ENCODE peak calls at places on chromosomes 1 and 21, in ten cellular contexts. H is astrocyte of the spinal cord, U is K562, I is body of pancreas, A is mucosa of descending colon, M is choroid plexus epithelial cell, B is PC-9, J is brain microvascular endothelial cell, Q is glutamatergic neuron, P is neural crest cell. E is an unnamed sample.

GRCh38 chr1:202029171-202029665 is 18.8 kb downstream of the ELF3 start:
- DNase-seq in H (peak), U (no peak), I (no peak), A (no peak), M (peak), B (peak), J (peak), Q (no peak), P (no peak), E (no peak)

GRCh38 chr1:147722114-147722513 is 38.3 kb downstream of the GJA5 start:
- DNase-seq in H (no peak), U (peak), I (no peak), A (no peak), M (no peak), B (no peak), J (no peak), Q (no peak), P (no peak), E (no peak)

GRCh38 chr1:208450958-208451357 is 206.8 kb upstream of the PLXNA2 start:
- DNase-seq in H (no peak), U (no peak), I (no peak), A (no peak), M (no peak), B (no peak), J (no peak), Q (no peak), P (no peak), E (no peak)

GRCh38 chr1:177928194-177928593 is 41.7 kb downstream of the SEC16B start:
- DNase-seq in H (peak), U (no peak), I (no peak), A (no peak), M (peak), B (no peak), J (peak), Q (no peak), P (no peak), E (no peak)

GRCh38 chr1:29569971-29570634 is 333.8 kb downstream of the PTPRU start:
- DNase-seq in H (peak), U (no peak), I (no peak), A (no peak), M (peak), B (peak), J (peak), Q (no peak), P (no peak), E (no peak)

GRCh38 chr1:208243522-208243850 is 698 bp downstream of the PLXNA2 start:
- DNase-seq in H (peak), U (peak), I (no peak), A (peak), M (no peak), B (no peak), J (no peak), Q (no peak), P (no peak), E (peak)

GRCh38 chr1:174999926-175000696 is at the start of gene CACYBP:
- DNase-seq in H (peak), U (no peak), I (no peak), A (peak), M (peak), B (no peak), J (peak), Q (peak), P (no peak), E (peak)

GRCh38 chr1:59318271-59318865 is 21.5 kb downstream of the FGGY start:
- DNase-seq in H (peak), U (no peak), I (no peak), A (no peak), M (no peak), B (no peak), J (no peak), Q (no peak), P (no peak), E (no peak)

GRCh38 chr1:36248250-36248894 is 24.1 kb downstream of the THRAP3 start:
- DNase-seq in H (peak), U (no peak), I (peak), A (peak), M (peak), B (peak), J (peak), Q (no peak), P (no peak), E (no peak)

GRCh38 chr1:158177705-158178450 is 2.8 kb upstream of the CD1D start:
- DNase-seq in H (peak), U (peak), I (peak), A (peak), M (peak), B (no peak), J (peak), Q (peak), P (peak), E (peak)

GRCh38 chr1:89810880-89811279 is 10.0 kb upstream of the LRRC8D start:
- DNase-seq in H (no peak), U (no peak), I (no peak), A (no peak), M (no peak), B (peak), J (no peak), Q (no peak), P (no peak), E (no peak)

GRCh38 chr21:34744801-34745200 is 76.0 kb downstream of the CLIC6 start:
- DNase-seq in H (no peak), U (no peak), I (peak), A (no peak), M (no peak), B (no peak), J (no peak), Q (no peak), P (no peak), E (no peak)

GRCh38 chr1:21623411-21623961 is 45.7 kb downstream of the RAP1GAP start:
- DNase-seq in H (no peak), U (no peak), I (peak), A (peak), M (no peak), B (no peak), J (no peak), Q (no peak), P (no peak), E (no peak)

GRCh38 chr1:206738370-206739366 is 31.9 kb upstream of the IL19 start:
- DNase-seq in H (no peak), U (no peak), I (no peak), A (no peak), M (peak), B (peak), J (no peak), Q (no peak), P (no peak), E (no peak)

GRCh38 chr1:232969791-232970190 is 19.4 kb downstream of the NTPCR start:
- DNase-seq in H (no peak), U (no peak), I (no peak), A (no peak), M (no peak), B (no peak), J (no peak), Q (no peak), P (no peak), E (no peak)

GRCh38 chr1:158686430-158687009 is at the start of gene SPTA1:
- DNase-seq in H (no peak), U (peak), I (no peak), A (no peak), M (no peak), B (no peak), J (no peak), Q (no peak), P (no peak), E (no peak)

GRCh38 chr1:25896266-25896665 is 10.0 kb downstream of the STMN1 start:
- DNase-seq in H (peak), U (no peak), I (no peak), A (no peak), M (peak), B (no peak), J (peak), Q (no peak), P (no peak), E (no peak)

GRCh38 chr1:18951416-18951815 is 5.1 kb downstream of the IFFO2 start:
- DNase-seq in H (no peak), U (no peak), I (no peak), A (no peak), M (no peak), B (no peak), J (no peak), Q (no peak), P (no peak), E (peak)

GRCh38 chr1:84300991-84301758 is at the start of gene SAMD13:
- DNase-seq in H (peak), U (no peak), I (peak), A (peak), M (peak), B (no peak), J (peak), Q (no peak), P (no peak), E (no peak)

GRCh38 chr1:222339371-222339947 is 208.4 kb downstream of the HHIPL2 start:
- DNase-seq in H (no peak), U (no peak), I (no peak), A (no peak), M (no peak), B (no peak), J (no peak), Q (no peak), P (no peak), E (no peak)

GRCh38 chr21:45589686-45590245 is 47.5 kb upstream of the SLC19A1 start:
- DNase-seq in H (no peak), U (no peak), I (no peak), A (no peak), M (no peak), B (no peak), J (no peak), Q (no peak), P (no peak), E (no peak)

GRCh38 chr1:203520315-203520714 is 26.4 kb downstream of the OPTC start:
- DNase-seq in H (peak), U (no peak), I (no peak), A (no peak), M (no peak), B (peak), J (peak), Q (no peak), P (no peak), E (no peak)

GRCh38 chr1:22018583-22019559 is 17.4 kb downstream of the CELA3A start:
- DNase-seq in H (peak), U (no peak), I (no peak), A (no peak), M (peak), B (peak), J (peak), Q (peak), P (no peak), E (peak)

GRCh38 chr1:6694126-6694713 is 7.4 kb downstream of the DNAJC11 start:
- DNase-seq in H (no peak), U (no peak), I (no peak), A (no peak), M (no peak), B (no peak), J (no peak), Q (no peak), P (no peak), E (no peak)

GRCh38 chr1:9473032-9473792 is 66.1 kb upstream of the SLC25A33 start:
- DNase-seq in H (peak), U (peak), I (no peak), A (peak), M (peak), B (peak), J (peak), Q (no peak), P (peak), E (no peak)

GRCh38 chr1:86435327-86435726 is 11.4 kb downstream of the CLCA2 start:
- DNase-seq in H (no peak), U (no peak), I (no peak), A (no peak), M (no peak), B (no peak), J (no peak), Q (no peak), P (no peak), E (no peak)

GRCh38 chr1:11458811-11459275 is 20.1 kb upstream of the DISP3 start:
- DNase-seq in H (no peak), U (no peak), I (no peak), A (no peak), M (no peak), B (no peak), J (no peak), Q (no peak), P (no peak), E (no peak)

GRCh38 chr1:195717651-195718050 is 890.6 kb downstream of the KCNT2 start:
- DNase-seq in H (peak), U (no peak), I (no peak), A (no peak), M (peak), B (no peak), J (no peak), Q (no peak), P (no peak), E (no peak)

GRCh38 chr1:64173300-64173940 is 30.0 kb upstream of the UBE2U start:
- DNase-seq in H (no peak), U (no peak), I (peak), A (no peak), M (no peak), B (peak), J (no peak), Q (no peak), P (no peak), E (no peak)

GRCh38 chr1:213423585-213423984 is 372.5 kb downstream of the RPS6KC1 start:
- DNase-seq in H (no peak), U (no peak), I (no peak), A (no peak), M (no peak), B (no peak), J (no peak), Q (no peak), P (no peak), E (no peak)

GRCh38 chr1:101044259-101044658 is 18.7 kb upstream of the DPH5 start:
- DNase-seq in H (no peak), U (no peak), I (no peak), A (no peak), M (no peak), B (no peak), J (no peak), Q (no peak), P (no peak), E (no peak)

GRCh38 chr21:28805885-28806284 is 186.8 kb downstream of the LTN1 start:
- DNase-seq in H (peak), U (no peak), I (no peak), A (no peak), M (peak), B (no peak), J (peak), Q (no peak), P (no peak), E (no peak)

GRCh38 chr1:19980298-19980697 is 880 bp upstream of the PLA2G2A start:
- DNase-seq in H (no peak), U (no peak), I (no peak), A (no peak), M (no peak), B (no peak), J (no peak), Q (no peak), P (no peak), E (no peak)

GRCh38 chr1:202351725-202352124 is 3.2 kb downstream of the PPP1R12B start:
- DNase-seq in H (no peak), U (no peak), I (no peak), A (no peak), M (peak), B (peak), J (peak), Q (no peak), P (no peak), E (no peak)

GRCh38 chr1:16014509-16015482 is 3.0 kb downstream of the HSPB7 start:
- DNase-seq in H (no peak), U (peak), I (peak), A (no peak), M (peak), B (no peak), J (no peak), Q (no peak), P (no peak), E (no peak)

GRCh38 chr1:198258491-198258890 is 101.7 kb downstream of the NEK7 start:
- DNase-seq in H (peak), U (no peak), I (no peak), A (no peak), M (peak), B (no peak), J (no peak), Q (no peak), P (no peak), E (no peak)

GRCh38 chr1:85611856-85612255 is 31.3 kb downstream of the CCN1 start:
- DNase-seq in H (peak), U (no peak), I (peak), A (peak), M (peak), B (peak), J (peak), Q (no peak), P (no peak), E (no peak)

GRCh38 chr1:91502138-91502881 is 1.7 kb downstream of the CDC7 start:
- DNase-seq in H (no peak), U (no peak), I (no peak), A (no peak), M (no peak), B (no peak), J (no peak), Q (no peak), P (no peak), E (no peak)

GRCh38 chr1:91503332-91503900 is 2.8 kb downstream of the CDC7 start:
- DNase-seq in H (no peak), U (no peak), I (no peak), A (no peak), M (no peak), B (no peak), J (no peak), Q (no peak), P (no peak), E (no peak)

GRCh38 chr1:91501527-91501859 is 842 bp downstream of the CDC7 start:
- DNase-seq in H (peak), U (no peak), I (no peak), A (no peak), M (peak), B (peak), J (peak), Q (peak), P (no peak), E (no peak)

GRCh38 chr1:91503975-91504530 is 3.4 kb downstream of the CDC7 start:
- DNase-seq in H (no peak), U (no peak), I (no peak), A (no peak), M (no peak), B (no peak), J (no peak), Q (no peak), P (no peak), E (no peak)

GRCh38 chr1:91502882-91503184 is 2.2 kb downstream of the CDC7 start:
- DNase-seq in H (peak), U (peak), I (no peak), A (no peak), M (peak), B (no peak), J (peak), Q (no peak), P (no peak), E (no peak)
- TF ChIP-seq CTCF in H (peak), U (peak), I (no peak), A (no peak), M (peak), B (no peak), J (peak), Q (no peak), P (peak), E (no peak)

GRCh38 chr1:181134543-181135461 is 46.3 kb downstream of the IER5 start:
- DNase-seq in H (peak), U (no peak), I (peak), A (peak), M (peak), B (peak), J (peak), Q (no peak), P (no peak), E (peak)

GRCh38 chr1:181136738-181137122 is 48.2 kb downstream of the IER5 start:
- DNase-seq in H (no peak), U (no peak), I (no peak), A (no peak), M (no peak), B (no peak), J (no peak), Q (no peak), P (no peak), E (no peak)

GRCh38 chr1:181135815-181136737 is 47.6 kb downstream of the IER5 start:
- DNase-seq in H (peak), U (no peak), I (no peak), A (no peak), M (peak), B (peak), J (peak), Q (no peak), P (no peak), E (no peak)

GRCh38 chr1:181133969-181134418 is 45.5 kb downstream of the IER5 start:
- DNase-seq in H (no peak), U (no peak), I (no peak), A (no peak), M (no peak), B (no peak), J (no peak), Q (no peak), P (no peak), E (no peak)

DNA sequence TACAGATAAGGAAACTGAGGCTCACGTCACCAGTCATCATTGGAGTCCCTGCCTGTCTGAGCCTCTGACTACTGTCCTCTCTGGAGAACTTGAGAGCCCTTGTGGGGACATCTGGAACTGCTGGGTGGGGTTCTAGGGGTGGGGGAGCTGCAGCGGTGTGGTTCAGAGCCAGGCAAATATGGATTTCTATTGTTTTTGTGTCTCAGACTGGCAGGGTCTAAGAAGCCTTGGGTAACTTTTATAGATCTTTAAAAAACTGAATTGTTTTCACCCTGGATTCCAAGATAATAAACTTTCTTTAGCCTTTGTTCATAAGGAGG is 46.9 kb downstream of the IER5 start:
- DNase-seq in H (no peak), U (peak), I (no peak), A (peak), M (peak), B (no peak), J (peak), Q (no peak), P (no peak), E (no peak)
- TF ChIP-seq CTCF in H (peak), U (peak), I (no peak), A (no peak), M (peak), B (peak), J (peak), Q (no peak), P (peak), E (no peak)

DNA sequence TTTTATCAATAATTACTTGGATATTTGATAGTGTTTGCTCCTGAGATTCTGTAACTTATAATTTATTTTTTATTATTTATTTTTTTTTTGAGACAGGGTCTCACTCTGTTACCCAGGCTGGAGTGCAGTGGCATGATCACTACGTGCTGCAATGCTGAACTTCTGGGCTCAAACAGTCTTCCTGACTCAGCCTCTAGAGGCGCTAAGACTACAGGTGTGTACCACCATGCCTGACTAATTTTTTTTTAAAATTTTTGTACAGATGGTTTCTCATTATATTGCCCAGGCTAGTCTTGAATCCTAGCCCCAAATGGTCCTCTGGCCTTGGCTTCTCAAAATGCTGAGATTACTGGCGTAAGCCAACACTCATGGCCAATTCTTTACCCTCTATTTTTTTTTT is 845.5 kb upstream of the ADGRL4 start:
- DNase-seq in H (no peak), U (no peak), I (no peak), A (no peak), M (no peak), B (no peak), J (no peak), Q (no peak), P (no peak), E (no peak)
- TF ChIP-seq CTCF in H (peak), U (no peak), I (no peak), A (no peak), M (peak), B (peak), J (peak), Q (no peak), P (peak), E (no peak)

DNA sequence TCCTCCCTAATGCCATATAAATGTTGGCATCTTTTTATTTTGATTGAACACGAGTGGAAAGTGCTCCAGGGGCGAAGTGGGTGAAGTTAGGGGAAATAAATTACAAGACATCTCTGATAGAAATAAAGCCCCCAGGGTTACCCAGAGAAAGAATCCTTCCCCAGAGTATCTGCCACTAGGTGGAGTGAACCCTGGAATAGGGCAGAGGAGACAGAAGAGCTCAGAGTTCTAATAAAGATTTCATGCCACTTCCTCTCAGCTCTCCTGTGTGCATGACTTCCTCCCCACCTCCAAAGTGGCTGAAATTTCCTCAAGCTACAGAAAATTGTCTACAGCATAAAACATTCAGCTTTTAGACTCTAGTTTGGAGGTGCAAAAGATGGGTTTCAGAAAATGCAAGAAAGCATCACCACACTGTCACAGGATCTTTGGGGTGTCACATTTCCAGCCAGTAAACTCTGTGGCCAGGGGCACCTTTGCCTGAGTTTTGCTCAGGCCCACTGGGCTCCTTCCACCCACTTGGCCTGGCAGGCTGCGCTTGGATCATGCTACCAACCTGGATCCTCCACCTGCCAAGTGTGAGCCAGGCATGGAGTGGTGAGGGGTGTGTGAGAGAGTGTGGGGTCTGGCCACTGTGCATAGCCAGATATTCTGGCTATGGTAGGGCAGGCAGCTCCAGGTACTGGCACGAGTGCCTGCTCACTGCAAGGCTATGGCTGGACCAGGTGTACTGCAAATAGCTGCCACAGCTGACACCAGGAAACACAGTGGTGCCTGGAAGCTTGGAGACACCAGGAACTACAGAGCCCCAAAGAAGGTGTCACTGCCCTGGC is 208.8 kb upstream of the USP25 start:
- DNase-seq in H (no peak), U (peak), I (no peak), A (no peak), M (peak), B (no peak), J (no peak), Q (no peak), P (no peak), E (no peak)
- TF ChIP-seq CTCF in H (peak), U (peak), I (no peak), A (no peak), M (peak), B (no peak), J (peak), Q (peak), P (peak), E (no peak)